ENCODE peak calls at places on chromosomes 3 and 15, in four cellular contexts. R is dermis blood vessel endothelial cell; P is hypothalamus; W is activated T-helper 1 cell treated with anti-CD3 and anti-CD28 coated beads, Interleukin-12 subunit alpha, Interleukin-12 subunit beta, Interleukin-2, Interleukin-4 antibody, amounts not matched to agents 30 ng/mL and 10 ng/mL and 1 ng/mL, durations not matched to agents 14 hours and 24 hours and 36 hours. L is an unnamed sample.

GRCh38 chr15:62920569-62921502 is 121.7 kb upstream of the TPM1 start:
- DNase-seq in W (no peak), R (no peak), P (no peak), L (no peak)

GRCh38 chr3:129942296-129942695 is 32.2 kb upstream of the TRH start:
- DNase-seq in R (peak; percentile 85), P (peak; percentile 73), W (peak; percentile 6), L (no peak)

GRCh38 chr15:34360298-34360697 is 6.7 kb downstream of the LPCAT4 start:
- DNase-seq in R (no peak), W (no peak), P (no peak), L (no peak)

GRCh38 chr3:10383850-10384248 is 62.9 kb upstream of the SEC13 start:
- DNase-seq in W (no peak), P (no peak), R (no peak), L (no peak)

GRCh38 chr3:39524107-39524506 is 56.6 kb downstream of the MOBP start:
- DNase-seq in R (no peak), P (no peak), W (no peak), L (no peak)

GRCh38 chr15:98548172-98548971 is 100.0 kb upstream of the IGF1R start:
- DNase-seq in P (peak; percentile 61), R (peak; percentile 51), W (peak; percentile 1), L (peak; percentile 67)

GRCh38 chr3:8757551-8758518 is 11.6 kb downstream of the OXTR start:
- DNase-seq in R (no peak), P (no peak), W (no peak), L (no peak)

GRCh38 chr3:187368765-187369450 is 723 bp downstream of the RTP4 start:
- DNase-seq in W (no peak), P (no peak), R (no peak), L (no peak)

GRCh38 chr15:60580650-60581415 is 101.9 kb upstream of the ICE2 start:
- DNase-seq in R (no peak), W (peak; percentile 57), P (no peak), L (no peak)

GRCh38 chr15:72285927-72286516 is 13.7 kb upstream of the PARP6 start:
- DNase-seq in P (no peak), R (peak; percentile 69), W (no peak), L (no peak)

GRCh38 chr3:11154953-11155325 is 646 bp downstream of the HRH1 start:
- DNase-seq in P (no peak), W (no peak), R (peak; percentile 54), L (no peak)

GRCh38 chr3:172104471-172105072 is 65.2 kb downstream of the FNDC3B start:
- DNase-seq in W (no peak), P (no peak), R (peak; percentile 35), L (no peak)

GRCh38 chr15:74955017-74955416 is 1.6 kb downstream of the RPP25 start:
- DNase-seq in W (no peak), R (no peak), P (no peak), L (no peak)

GRCh38 chr15:74317820-74318375 is 49.5 kb downstream of the CYP11A1 start:
- DNase-seq in P (no peak), W (no peak), R (peak; percentile 58), L (peak; percentile 66)

GRCh38 chr3:141164844-141165243 is 66.8 kb upstream of the PXYLP1 start:
- DNase-seq in P (no peak), W (no peak), R (no peak), L (no peak)

GRCh38 chr3:130894130-130894872 is 417 bp downstream of the ATP2C1 start:
- DNase-seq in P (peak; percentile 52), W (peak; percentile 33), R (peak; percentile 48), L (no peak)

GRCh38 chr15:48422401-48422800 is 91.2 kb downstream of the DUT start:
- DNase-seq in P (no peak), R (no peak), W (no peak), L (no peak)

GRCh38 chr15:65259367-65259781 is 27.3 kb downstream of the PARP16 start:
- DNase-seq in W (no peak), P (no peak), R (no peak), L (no peak)

GRCh38 chr3:188091746-188092145 is 62.2 kb upstream of the LPP start:
- DNase-seq in P (no peak), W (no peak), R (no peak), L (no peak)

GRCh38 chr3:30428251-30428650 is 178.2 kb upstream of the TGFBR2 start:
- DNase-seq in P (no peak), W (no peak), R (no peak), L (no peak)

GRCh38 chr15:60773255-60773654 is 294.3 kb upstream of the ICE2 start:
- DNase-seq in R (no peak), P (no peak), W (no peak), L (no peak)

GRCh38 chr15:62068787-62069170 is 2.0 kb downstream of the C2CD4A start:
- DNase-seq in P (no peak), R (no peak), W (no peak), L (no peak)

GRCh38 chr3:3184876-3185275 is 5.4 kb upstream of the CRBN start:
- DNase-seq in R (no peak), P (no peak), W (no peak), L (no peak)

GRCh38 chr15:70043590-70043989 is 54.1 kb downstream of the TLE3 start:
- DNase-seq in P (no peak), W (no peak), R (no peak), L (no peak)

GRCh38 chr3:194129581-194130133 is 6.3 kb upstream of the HES1 start:
- DNase-seq in P (no peak), R (peak; percentile 41), W (no peak), L (no peak)

GRCh38 chr3:100103558-100104441 is 10.5 kb downstream of the FILIP1L start:
- DNase-seq in R (no peak), P (no peak), W (no peak), L (no peak)

GRCh38 chr15:60480149-60480548 is 1.2 kb upstream of the ICE2 start:
- DNase-seq in W (no peak), P (no peak), R (no peak), L (no peak)

GRCh38 chr15:73273181-73274002 is 95.4 kb downstream of the HCN4 start:
- DNase-seq in W (peak; percentile 19), P (peak; percentile 50), R (peak; percentile 70), L (no peak)

GRCh38 chr3:68306571-68306970 is 625.8 kb downstream of the TAFA4 start:
- DNase-seq in R (peak; percentile 1), W (no peak), P (no peak), L (no peak)

GRCh38 chr3:136954246-136954645 is 3.5 kb upstream of the IL20RB start:
- DNase-seq in P (no peak), W (no peak), R (no peak), L (no peak)

GRCh38 chr3:114863848-114864247 is 283.2 kb downstream of the ZBTB20 start:
- DNase-seq in W (no peak), P (no peak), R (no peak), L (no peak)